ENCODE peak calls at places on chromosome 22, in six cellular contexts. One of them, this sample, is unnamed. For H3K9me3, the result is how much of the 10 kb centered on the place peaks cover.

GRCh38 chr22:36017661-36018091 is 10.9 kb downstream of the RBFOX2 start:
- DNase-seq in HepG2: no peak
- DNase-seq in ovary: no peak
- DNase-seq in stomach: no peak
- DNase-seq in A549: no peak
- DNase-seq in SK-N-SH: peak
- DNase-seq in this sample: no peak

GRCh38 chr22:33715626-33716025 is 204.7 kb downstream of the LARGE1 start:
- DNase-seq in HepG2: no peak
- DNase-seq in ovary: no peak
- DNase-seq in stomach: no peak
- DNase-seq in A549: no peak
- DNase-seq in SK-N-SH: no peak
- DNase-seq in this sample: no peak

GRCh38 chr22:35037089-35037488 is 28.9 kb upstream of the ISX start:
- DNase-seq in HepG2: no peak
- DNase-seq in ovary: no peak
- DNase-seq in stomach: no peak
- DNase-seq in A549: no peak
- DNase-seq in SK-N-SH: no peak
- DNase-seq in this sample: no peak

GRCh38 chr22:35986085-35986484 is 42.5 kb downstream of the RBFOX2 start:
- DNase-seq in HepG2: no peak
- DNase-seq in ovary: no peak
- DNase-seq in stomach: no peak
- DNase-seq in A549: no peak
- DNase-seq in SK-N-SH: no peak
- DNase-seq in this sample: no peak

GRCh38 chr22:45934659-45935341 is 42.2 kb downstream of the WNT7B start:
- DNase-seq in HepG2: peak
- DNase-seq in ovary: peak
- DNase-seq in stomach: peak
- DNase-seq in A549: peak
- DNase-seq in SK-N-SH: peak
- DNase-seq in this sample: no peak

GRCh38 chr22:46846154-46846831 is 83.8 kb downstream of the TBC1D22A start:
- DNase-seq in HepG2: no peak
- DNase-seq in ovary: no peak
- DNase-seq in stomach: no peak
- DNase-seq in A549: no peak
- DNase-seq in SK-N-SH: no peak
- DNase-seq in this sample: no peak

GRCh38 chr22:39013923-39014722 is at the start of gene APOBEC3C:
- DNase-seq in HepG2: peak
- DNase-seq in ovary: peak
- DNase-seq in stomach: peak
- DNase-seq in A549: peak
- DNase-seq in SK-N-SH: peak
- DNase-seq in this sample: peak

GRCh38 chr22:32606181-32606580 is 131.6 kb downstream of the FBXO7 start:
- DNase-seq in HepG2: no peak
- DNase-seq in ovary: no peak
- DNase-seq in stomach: no peak
- DNase-seq in A549: no peak
- DNase-seq in SK-N-SH: no peak
- DNase-seq in this sample: no peak

GRCh38 chr22:17303840-17304779 is 65.2 kb upstream of the CECR2 start:
- DNase-seq in HepG2: no peak
- DNase-seq in ovary: no peak
- DNase-seq in stomach: peak
- DNase-seq in A549: no peak
- DNase-seq in SK-N-SH: no peak
- DNase-seq in this sample: peak

GRCh38 chr22:24104307-24105017 is 76.8 kb upstream of the SUSD2 start:
- DNase-seq in HepG2: no peak
- DNase-seq in ovary: no peak
- DNase-seq in stomach: no peak
- DNase-seq in A549: no peak
- DNase-seq in SK-N-SH: no peak
- DNase-seq in this sample: no peak

GRCh38 chr22:46041642-46042041 is 64.7 kb upstream of the WNT7B start:
- DNase-seq in HepG2: no peak
- DNase-seq in ovary: no peak
- DNase-seq in stomach: peak
- DNase-seq in A549: no peak
- DNase-seq in SK-N-SH: no peak
- DNase-seq in this sample: no peak

GRCh38 chr22:24953294-24954113 is 988 bp downstream of the KIAA1671 start:
- DNase-seq in HepG2: peak
- DNase-seq in ovary: peak
- DNase-seq in stomach: peak
- DNase-seq in A549: no peak
- DNase-seq in SK-N-SH: peak
- DNase-seq in this sample: peak

GRCh38 chr22:45421349-45422057 is 8.0 kb downstream of the RIBC2 start:
- DNase-seq in HepG2: no peak
- DNase-seq in ovary: no peak
- DNase-seq in stomach: no peak
- DNase-seq in A549: no peak
- DNase-seq in SK-N-SH: no peak
- DNase-seq in this sample: no peak

GRCh38 chr22:26658671-26659478 is 1.5 kb downstream of the MIAT start:
- DNase-seq in HepG2: no peak
- DNase-seq in ovary: no peak
- DNase-seq in stomach: peak
- DNase-seq in A549: peak
- DNase-seq in SK-N-SH: peak
- DNase-seq in this sample: peak

GRCh38 chr22:26667140-26667539 is 9.8 kb downstream of the MIAT start:
- DNase-seq in HepG2: no peak
- DNase-seq in ovary: no peak
- DNase-seq in stomach: no peak
- DNase-seq in A549: no peak
- DNase-seq in SK-N-SH: no peak
- DNase-seq in this sample: no peak

GRCh38 chr22:45628508-45628907 is 43.1 kb upstream of the ATXN10 start:
- DNase-seq in HepG2: no peak
- DNase-seq in ovary: no peak
- DNase-seq in stomach: no peak
- DNase-seq in A549: no peak
- DNase-seq in SK-N-SH: no peak
- DNase-seq in this sample: no peak

GRCh38 chr22:40436460-40437431 is 66.4 kb downstream of the SGSM3 start:
- DNase-seq in HepG2: peak
- DNase-seq in ovary: peak
- DNase-seq in stomach: no peak
- DNase-seq in A549: peak
- DNase-seq in SK-N-SH: peak
- DNase-seq in this sample: peak

GRCh38 chr22:50581031-50581949 is 1.4 kb downstream of the CHKB start:
- DNase-seq in HepG2: no peak
- DNase-seq in ovary: no peak
- DNase-seq in stomach: no peak
- DNase-seq in A549: no peak
- DNase-seq in SK-N-SH: no peak
- DNase-seq in this sample: no peak

GRCh38 chr22:47073101-47073500 is 310.7 kb downstream of the TBC1D22A start:
- DNase-seq in HepG2: no peak
- DNase-seq in ovary: no peak
- DNase-seq in stomach: no peak
- DNase-seq in A549: no peak
- DNase-seq in SK-N-SH: no peak
- DNase-seq in this sample: no peak

GRCh38 chr22:46580940-46581579 is 39.1 kb upstream of the GRAMD4 start:
- DNase-seq in HepG2: no peak
- DNase-seq in ovary: no peak
- DNase-seq in stomach: no peak
- DNase-seq in A549: no peak
- DNase-seq in SK-N-SH: no peak
- DNase-seq in this sample: no peak

GRCh38 chr22:33328789-33329296 is 270.7 kb upstream of the SYN3 start:
- DNase-seq in HepG2: peak
- DNase-seq in ovary: no peak
- DNase-seq in stomach: no peak
- DNase-seq in A549: peak
- DNase-seq in SK-N-SH: no peak
- DNase-seq in this sample: no peak

GRCh38 chr22:38051261-38051660 is 5.9 kb upstream of the PICK1 start:
- DNase-seq in HepG2: no peak
- DNase-seq in ovary: no peak
- DNase-seq in stomach: no peak
- DNase-seq in A549: no peak
- DNase-seq in SK-N-SH: no peak
- DNase-seq in this sample: no peak

GRCh38 chr22:46023558-46023981 is 46.6 kb upstream of the WNT7B start:
- DNase-seq in HepG2: no peak
- DNase-seq in ovary: peak
- DNase-seq in stomach: no peak
- DNase-seq in A549: no peak
- DNase-seq in SK-N-SH: no peak
- DNase-seq in this sample: peak

GRCh38 chr22:33706100-33706499 is 214.2 kb downstream of the LARGE1 start:
- DNase-seq in HepG2: no peak
- DNase-seq in ovary: no peak
- DNase-seq in stomach: no peak
- DNase-seq in A549: no peak
- DNase-seq in SK-N-SH: no peak
- DNase-seq in this sample: no peak

GRCh38 chr22:41847300-41847699 is 14.4 kb downstream of the SREBF2 start:
- DNase-seq in HepG2: no peak
- DNase-seq in ovary: no peak
- DNase-seq in stomach: no peak
- DNase-seq in A549: no peak
- DNase-seq in SK-N-SH: no peak
- DNase-seq in this sample: no peak

GRCh38 chr22:41844513-41844912 is 11.6 kb downstream of the SREBF2 start:
- DNase-seq in HepG2: no peak
- DNase-seq in ovary: no peak
- DNase-seq in stomach: peak
- DNase-seq in A549: no peak
- DNase-seq in SK-N-SH: no peak
- DNase-seq in this sample: no peak

GRCh38 chr22:41846268-41847002 is 13.5 kb downstream of the SREBF2 start:
- DNase-seq in HepG2: no peak
- DNase-seq in ovary: no peak
- DNase-seq in stomach: no peak
- DNase-seq in A549: no peak
- DNase-seq in SK-N-SH: no peak
- DNase-seq in this sample: no peak

GRCh38 chr22:41844036-41844435 is 11.1 kb downstream of the SREBF2 start:
- DNase-seq in HepG2: no peak
- DNase-seq in ovary: no peak
- DNase-seq in stomach: no peak
- DNase-seq in A549: no peak
- DNase-seq in SK-N-SH: no peak
- DNase-seq in this sample: no peak

DNA sequence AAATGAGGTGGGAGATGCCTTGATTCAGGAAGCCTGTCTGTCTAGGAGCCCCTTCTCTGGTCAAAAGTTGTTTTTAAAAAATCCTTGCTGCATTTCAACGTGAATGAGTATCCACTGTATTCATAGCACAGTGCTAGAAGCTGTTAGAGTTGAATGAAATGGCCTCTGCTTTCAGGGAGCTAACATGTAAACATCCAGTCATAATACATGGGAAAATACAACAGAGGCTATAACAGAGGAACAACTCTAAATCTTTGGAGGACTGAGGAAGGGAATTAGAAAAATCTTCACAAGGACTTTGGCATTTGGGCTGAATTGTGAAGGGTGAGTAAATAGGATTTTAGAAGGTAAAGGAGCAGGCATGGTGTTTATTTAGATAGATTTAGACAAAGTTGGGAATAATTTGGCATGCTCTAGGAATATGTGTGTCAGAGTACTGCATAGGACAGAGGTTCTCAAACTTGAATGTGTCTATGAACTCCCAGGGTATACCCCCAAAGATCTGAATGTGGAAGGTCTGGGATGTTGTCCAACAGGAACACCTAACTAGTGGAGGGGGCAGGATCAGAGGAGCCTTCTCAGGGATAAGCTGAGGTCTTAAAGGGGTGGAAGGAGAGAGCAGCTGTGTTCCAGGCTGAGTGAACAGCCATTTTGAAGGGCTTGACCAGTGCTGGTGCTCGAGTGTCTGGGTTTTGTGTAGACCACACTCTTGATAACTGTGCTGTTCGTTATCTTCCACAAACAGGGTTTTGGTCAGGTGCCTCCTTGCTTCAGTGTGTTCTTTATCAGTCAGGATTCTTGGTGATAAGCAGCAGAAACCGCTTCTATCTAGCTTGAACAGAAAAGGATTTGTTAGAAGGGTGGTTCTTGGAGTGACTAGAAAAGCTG is 12.7 kb downstream of the SREBF2 start:
- DNase-seq in HepG2: no peak
- DNase-seq in ovary: no peak
- DNase-seq in stomach: peak
- DNase-seq in A549: no peak
- DNase-seq in SK-N-SH: no peak
- DNase-seq in this sample: no peak
- TF ChIP-seq EP300 in HepG2: no peak
- TF ChIP-seq EP300 in ovary: no peak
- TF ChIP-seq EP300 in stomach: no peak
- TF ChIP-seq EP300 in A549: no peak
- TF ChIP-seq EP300 in SK-N-SH: no peak
- TF ChIP-seq EP300 in this sample: no peak

GRCh38 chr22:48902001-48902869 is 925.4 kb downstream of the BRD1 start:
- DNase-seq in HepG2: no peak
- DNase-seq in ovary: peak
- DNase-seq in stomach: no peak
- DNase-seq in A549: no peak
- DNase-seq in SK-N-SH: no peak
- DNase-seq in this sample: no peak
- H3K9me3 ChIP-seq in HepG2: under half
- H3K9me3 ChIP-seq in ovary: under half
- H3K9me3 ChIP-seq in stomach: under half
- H3K9me3 ChIP-seq in A549: under half
- H3K9me3 ChIP-seq in SK-N-SH: under half
- H3K9me3 ChIP-seq in this sample: under half

GRCh38 chr22:29291215-29291614 is 15.2 kb upstream of the GAS2L1 start:
- DNase-seq in HepG2: no peak
- DNase-seq in ovary: no peak
- DNase-seq in stomach: no peak
- DNase-seq in A549: no peak
- DNase-seq in SK-N-SH: peak
- DNase-seq in this sample: no peak
- TF ChIP-seq EP300 in HepG2: no peak
- TF ChIP-seq EP300 in ovary: no peak
- TF ChIP-seq EP300 in stomach: no peak
- TF ChIP-seq EP300 in A549: no peak
- TF ChIP-seq EP300 in SK-N-SH: no peak
- TF ChIP-seq EP300 in this sample: no peak

DNA sequence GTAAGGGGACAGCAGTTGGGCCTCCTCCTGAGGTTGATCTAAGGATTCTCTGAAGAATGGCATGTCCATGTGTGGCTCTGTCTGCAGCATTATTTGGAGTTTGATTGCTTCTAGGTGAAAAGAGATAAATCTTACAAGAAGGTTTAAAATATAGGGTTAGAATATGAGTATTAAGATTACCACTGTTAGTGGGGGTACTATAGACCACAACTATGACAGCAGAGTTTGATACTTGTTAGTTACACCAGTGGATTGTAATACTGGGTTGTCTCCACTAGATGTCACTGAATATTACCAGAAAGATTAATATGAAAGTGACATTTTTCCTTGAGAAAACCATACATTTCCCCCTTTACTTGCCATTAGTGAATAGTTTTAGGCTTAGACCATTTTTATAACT is 47.9 kb downstream of the ZNF280B start:
- DNase-seq in HepG2: peak
- DNase-seq in ovary: no peak
- DNase-seq in stomach: no peak
- DNase-seq in A549: no peak
- DNase-seq in SK-N-SH: peak
- DNase-seq in this sample: no peak
- H3K9me3 ChIP-seq in HepG2: under half
- H3K9me3 ChIP-seq in ovary: under half
- H3K9me3 ChIP-seq in stomach: under half
- H3K9me3 ChIP-seq in A549: under half
- H3K9me3 ChIP-seq in SK-N-SH: under half
- H3K9me3 ChIP-seq in this sample: under half

This sample was measured in transverse colon.